ENCODE peak calls at places on chromosome X, in five cellular contexts. Q is colonic mucosa, I is bronchial epithelial cell, E is A549, N is heart left ventricle. X is an unnamed sample.
A peak's percentile ranks its signal among the peaks of the same experiment; 100 is the strongest.

GRCh38 chrX:103704863-103705262 is 5.8 kb upstream of the TMEM31 start:
- DNase-seq in Q (no peak), I (no peak), N (no peak), E (no peak), X (no peak)

GRCh38 chrX:150897371-150898319 is 823 bp downstream of the CD99L2 start:
- DNase-seq in N (no peak), I (no peak), E (peak; percentile 24), Q (peak; percentile 51), X (no peak)

GRCh38 chrX:10288400-10288799 is 131.6 kb downstream of the CLCN4 start:
- DNase-seq in I (peak; percentile 1), Q (no peak), N (no peak), E (no peak), X (no peak)

GRCh38 chrX:109345866-109346265 is 136.0 kb downstream of the GUCY2F start:
- DNase-seq in I (no peak), E (no peak), N (no peak), Q (no peak), X (no peak)

GRCh38 chrX:7996414-7996813 is 69.2 kb upstream of the PNPLA4 start:
- DNase-seq in Q (peak; percentile 39), N (no peak), E (no peak), I (peak; percentile 32), X (peak; percentile 26)

GRCh38 chrX:128051526-128051925 is 677 bp downstream of the ACTRT1 start:
- DNase-seq in E (no peak), Q (no peak), N (no peak), I (no peak), X (no peak)

GRCh38 chrX:33741807-33742206 is 390.3 kb downstream of the FAM47A start:
- DNase-seq in I (no peak), N (no peak), E (no peak), Q (no peak), X (no peak)

GRCh38 chrX:44903107-44903506 is 30.1 kb downstream of the KDM6A start:
- DNase-seq in Q (no peak), N (no peak), E (peak; percentile 41), I (peak; percentile 86), X (no peak)

GRCh38 chrX:134908235-134908834 is 82.5 kb upstream of the SMIM10 start:
- DNase-seq in E (no peak), Q (no peak), I (no peak), N (no peak), X (peak; percentile 33)

GRCh38 chrX:99266255-99266654 is 1143.8 kb downstream of the PCDH19 start:
- DNase-seq in Q (no peak), I (no peak), N (no peak), E (no peak), X (no peak)

GRCh38 chrX:47571215-47571614 is 10.2 kb downstream of the ARAF start:
- DNase-seq in Q (no peak), N (no peak), E (no peak), I (no peak), X (no peak)

GRCh38 chrX:3393581-3394111 is 47.2 kb upstream of the MXRA5 start:
- DNase-seq in Q (no peak), E (no peak), I (peak; percentile 19), N (no peak), X (no peak)

GRCh38 chrX:139126493-139126892 is 404.0 kb upstream of the F9 start:
- DNase-seq in Q (peak; percentile 21), N (no peak), E (no peak), I (peak; percentile 51), X (peak; percentile 2)

GRCh38 chrX:6917666-6918065 is 229.8 kb upstream of the STS start:
- DNase-seq in N (no peak), E (no peak), I (no peak), Q (no peak), X (no peak)

GRCh38 chrX:130746709-130747347 is 156.2 kb downstream of the ENOX2 start:
- DNase-seq in N (no peak), Q (no peak), I (no peak), E (no peak), X (no peak)

GRCh38 chrX:112520124-112520523 is 159.6 kb downstream of the LHFPL1 start:
- DNase-seq in I (no peak), Q (no peak), E (no peak), N (no peak), X (no peak)

GRCh38 chrX:121886557-121886956 is 839.1 kb downstream of the GLUD2 start:
- DNase-seq in Q (no peak), N (no peak), E (no peak), I (peak; percentile 36), X (no peak)

GRCh38 chrX:128781506-128781905 is 729.3 kb upstream of the ACTRT1 start:
- DNase-seq in N (no peak), I (no peak), Q (peak; percentile 50), E (peak; percentile 4), X (peak; percentile 20)

GRCh38 chrX:47611926-47612325 is 7.7 kb downstream of the SYN1 start:
- DNase-seq in Q (no peak), E (no peak), I (no peak), N (no peak), X (no peak)

GRCh38 chrX:103730746-103731508 is 20.2 kb downstream of the TMEM31 start:
- DNase-seq in I (peak; percentile 90), Q (no peak), N (peak; percentile 40), E (no peak), X (no peak)

GRCh38 chrX:129779747-129780146 is at the start of gene SASH3:
- DNase-seq in N (peak; percentile 53), I (no peak), Q (no peak), E (no peak), X (peak; percentile 52)

GRCh38 chrX:63012574-63012973 is 338.6 kb downstream of the SPIN4 start:
- DNase-seq in E (no peak), I (no peak), Q (no peak), N (no peak), X (no peak)

GRCh38 chrX:10619311-10620015 is 922 bp downstream of the MID1 start:
- DNase-seq in Q (peak; percentile 32), E (no peak), N (no peak), I (no peak), X (peak; percentile 16)

GRCh38 chrX:53227224-53227765 is 2.3 kb upstream of the KDM5C start:
- DNase-seq in I (no peak), E (no peak), Q (no peak), N (no peak), X (no peak)

GRCh38 chrX:134525086-134525792 is 65.3 kb downstream of the HPRT1 start:
- DNase-seq in I (no peak), N (no peak), E (no peak), Q (no peak), X (no peak)

DNA sequence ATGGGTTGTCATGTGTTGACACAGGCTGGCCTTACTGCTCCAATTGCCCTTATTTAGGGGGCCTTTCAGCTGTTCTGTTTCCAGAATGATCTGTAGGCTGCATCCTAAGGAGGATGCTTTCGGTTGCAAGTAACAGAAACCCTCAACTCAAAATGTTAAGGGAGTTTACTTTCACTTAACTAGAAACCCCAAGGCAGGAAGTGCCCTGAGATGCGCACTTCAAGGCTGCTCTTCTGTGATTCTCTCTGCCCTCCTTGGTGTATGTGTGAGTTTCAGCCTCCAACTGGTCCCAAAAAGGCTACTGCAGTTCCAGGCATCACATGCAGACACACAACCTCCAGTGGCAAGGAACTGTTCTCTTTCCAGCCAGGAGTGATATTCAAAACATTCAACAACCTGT is 97.3 kb upstream of the ATP6AP2 start:
- DNase-seq in Q (no peak), I (no peak), N (no peak), E (no peak), X (no peak)
- TF ChIP-seq CTCF in Q (no peak), I (no peak), N (no peak), E (no peak), X (no peak)

GRCh38 chrX:38376747-38377146 is 24.3 kb downstream of the OTC start:
- DNase-seq in I (no peak), N (no peak), Q (no peak), E (no peak), X (no peak)

GRCh38 chrX:38374431-38374830 is 22.0 kb downstream of the OTC start:
- DNase-seq in I (no peak), N (no peak), E (no peak), Q (no peak), X (no peak)

GRCh38 chrX:38379088-38379487 is 26.7 kb downstream of the OTC start:
- DNase-seq in Q (no peak), I (no peak), N (no peak), E (no peak), X (no peak)

GRCh38 chrX:38375888-38376287 is 23.5 kb downstream of the OTC start:
- DNase-seq in N (no peak), I (peak; percentile 15), Q (no peak), E (peak; percentile 4), X (peak; percentile 27)
- TF ChIP-seq CTCF in N (peak; percentile 42), I (peak; percentile 51), Q (peak; percentile 28), E (peak; percentile 24), X (peak; percentile 36)

DNA sequence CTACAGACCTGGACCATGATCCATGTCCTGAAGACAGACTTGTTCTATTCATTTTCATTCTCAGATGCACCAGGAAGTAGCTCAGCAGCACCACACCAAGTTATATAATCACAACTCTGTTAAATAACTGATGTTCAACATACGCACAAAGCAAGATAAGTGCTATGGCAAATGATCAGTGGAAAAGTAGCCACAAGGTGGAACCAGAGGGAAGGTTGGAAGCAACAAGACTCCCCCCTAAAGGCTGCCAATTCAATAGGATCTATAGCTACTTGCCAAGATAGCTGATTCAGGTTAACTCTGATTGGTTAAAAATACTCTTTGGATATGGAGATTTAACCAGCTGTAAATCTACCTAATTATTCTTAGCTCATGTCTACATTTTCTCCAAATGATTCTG is 23.7 kb upstream of the FAM47B start:
- DNase-seq in Q (no peak), E (peak; percentile 29), N (no peak), I (peak; percentile 59), X (no peak)
- TF ChIP-seq CTCF in Q (no peak), E (peak; percentile 58), N (no peak), I (peak; percentile 45), X (no peak)

GRCh38 chrX:137548261-137548660 is 17.7 kb upstream of the ZIC3 start:
- DNase-seq in Q (no peak), E (no peak), N (no peak), I (no peak), X (no peak)

GRCh38 chrX:137547291-137547690 is 18.6 kb upstream of the ZIC3 start:
- DNase-seq in N (no peak), Q (no peak), I (no peak), E (no peak), X (no peak)

GRCh38 chrX:137549073-137549472 is 16.9 kb upstream of the ZIC3 start:
- DNase-seq in E (no peak), N (no peak), I (no peak), Q (no peak), X (no peak)

GRCh38 chrX:137549846-137550534 is 15.9 kb upstream of the ZIC3 start:
- DNase-seq in E (no peak), N (no peak), I (no peak), Q (no peak), X (no peak)

DNA sequence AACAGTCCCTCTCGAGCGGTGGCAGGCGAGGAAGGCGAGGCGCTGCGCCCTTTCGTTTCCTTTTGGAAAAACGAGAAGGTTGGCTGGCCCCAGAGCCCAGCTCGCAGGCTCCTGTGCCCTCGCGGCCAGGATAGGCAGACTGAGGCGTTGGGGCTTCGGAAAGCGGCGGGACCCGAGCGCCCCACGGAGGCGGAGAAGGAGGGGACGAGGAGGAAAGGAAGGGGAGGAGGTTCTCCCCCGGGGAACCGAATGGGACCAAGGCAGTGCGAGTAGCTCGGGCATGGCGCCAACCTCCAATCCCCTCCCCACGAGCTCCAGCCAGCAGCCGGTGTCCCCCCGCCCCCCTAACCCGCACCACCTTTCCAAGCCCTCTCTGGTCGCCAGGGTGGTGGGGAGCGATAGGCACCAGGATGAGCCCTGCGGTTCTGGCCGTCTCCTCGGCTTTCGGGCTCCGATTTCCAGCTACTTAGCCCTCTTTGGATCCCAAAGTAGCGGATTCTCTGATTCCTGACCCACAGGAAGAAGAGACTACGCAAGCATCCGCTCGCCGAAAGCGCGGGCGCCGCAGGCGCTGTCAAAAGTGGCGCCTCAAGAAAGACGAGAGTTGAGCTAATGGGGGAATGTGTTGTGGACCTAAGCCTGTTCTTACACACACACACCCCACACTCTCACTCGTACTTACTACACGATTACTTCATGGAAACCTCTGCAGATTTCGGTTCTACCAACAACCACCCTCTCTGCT is 15.2 kb upstream of the ZIC3 start:
- DNase-seq in E (no peak), I (no peak), Q (no peak), N (no peak), X (no peak)
- TF ChIP-seq CTCF in E (no peak), I (no peak), Q (no peak), N (no peak), X (no peak)